ENCODE peak calls at places on chromosomes 3 and 15, in nine cellular contexts. One of them, this sample, is unnamed.

GRCh38 chr15:85649372-85649771 is 145.4 kb downstream of the KLHL25 start:
- DNase-seq in LoVo: no peak
- DNase-seq in stimulated activated CD4-positive, alpha-beta T cell treated with anti-CD3 and anti-CD28 coated beads, Interleukin-4, amount 100 ng/mL, for 4 hours: peak
- DNase-seq in ecto neural progenitor cell: no peak
- DNase-seq in activated T-helper 1 cell treated with anti-CD3 and anti-CD28 coated beads, Interleukin-12 subunit alpha, Interleukin-12 subunit beta, Interleukin-2, Interleukin-4 antibody, amounts not matched to agents 30 ng/mL and 10 ng/mL and 1 ng/mL, durations not matched to agents 14 hours and 24 hours and 36 hours: no peak
- DNase-seq in GDM1: no peak
- DNase-seq in sciatic nerve: no peak
- DNase-seq in lung microvascular endothelial cell: peak
- DNase-seq in NAMALWA: peak
- DNase-seq in this sample: no peak

GRCh38 chr3:177410734-177411133 is 213.5 kb upstream of the TBL1XR1 start:
- DNase-seq in GDM1: peak
- DNase-seq in LoVo: no peak
- DNase-seq in lung microvascular endothelial cell: peak
- DNase-seq in ecto neural progenitor cell: no peak
- DNase-seq in stimulated activated CD4-positive, alpha-beta T cell treated with anti-CD3 and anti-CD28 coated beads, Interleukin-4, amount 100 ng/mL, for 4 hours: no peak
- DNase-seq in NAMALWA: peak
- DNase-seq in sciatic nerve: no peak
- DNase-seq in activated T-helper 1 cell treated with anti-CD3 and anti-CD28 coated beads, Interleukin-12 subunit alpha, Interleukin-12 subunit beta, Interleukin-2, Interleukin-4 antibody, amounts not matched to agents 30 ng/mL and 10 ng/mL and 1 ng/mL, durations not matched to agents 14 hours and 24 hours and 36 hours: no peak
- DNase-seq in this sample: no peak

GRCh38 chr15:90318591-90318990 is 33.5 kb upstream of the ZNF774 start:
- DNase-seq in stimulated activated CD4-positive, alpha-beta T cell treated with anti-CD3 and anti-CD28 coated beads, Interleukin-4, amount 100 ng/mL, for 4 hours: no peak
- DNase-seq in lung microvascular endothelial cell: no peak
- DNase-seq in activated T-helper 1 cell treated with anti-CD3 and anti-CD28 coated beads, Interleukin-12 subunit alpha, Interleukin-12 subunit beta, Interleukin-2, Interleukin-4 antibody, amounts not matched to agents 30 ng/mL and 10 ng/mL and 1 ng/mL, durations not matched to agents 14 hours and 24 hours and 36 hours: no peak
- DNase-seq in ecto neural progenitor cell: no peak
- DNase-seq in NAMALWA: no peak
- DNase-seq in GDM1: no peak
- DNase-seq in LoVo: no peak
- DNase-seq in sciatic nerve: no peak
- DNase-seq in this sample: no peak

GRCh38 chr3:139355502-139355901 is 11.7 kb downstream of the MRPS22 start:
- DNase-seq in activated T-helper 1 cell treated with anti-CD3 and anti-CD28 coated beads, Interleukin-12 subunit alpha, Interleukin-12 subunit beta, Interleukin-2, Interleukin-4 antibody, amounts not matched to agents 30 ng/mL and 10 ng/mL and 1 ng/mL, durations not matched to agents 14 hours and 24 hours and 36 hours: no peak
- DNase-seq in ecto neural progenitor cell: no peak
- DNase-seq in sciatic nerve: no peak
- DNase-seq in NAMALWA: no peak
- DNase-seq in stimulated activated CD4-positive, alpha-beta T cell treated with anti-CD3 and anti-CD28 coated beads, Interleukin-4, amount 100 ng/mL, for 4 hours: no peak
- DNase-seq in GDM1: no peak
- DNase-seq in LoVo: no peak
- DNase-seq in lung microvascular endothelial cell: no peak
- DNase-seq in this sample: no peak

GRCh38 chr15:76341366-76342045 is 4.9 kb downstream of the ISL2 start:
- DNase-seq in NAMALWA: no peak
- DNase-seq in GDM1: no peak
- DNase-seq in lung microvascular endothelial cell: no peak
- DNase-seq in sciatic nerve: no peak
- DNase-seq in activated T-helper 1 cell treated with anti-CD3 and anti-CD28 coated beads, Interleukin-12 subunit alpha, Interleukin-12 subunit beta, Interleukin-2, Interleukin-4 antibody, amounts not matched to agents 30 ng/mL and 10 ng/mL and 1 ng/mL, durations not matched to agents 14 hours and 24 hours and 36 hours: no peak
- DNase-seq in LoVo: no peak
- DNase-seq in stimulated activated CD4-positive, alpha-beta T cell treated with anti-CD3 and anti-CD28 coated beads, Interleukin-4, amount 100 ng/mL, for 4 hours: no peak
- DNase-seq in ecto neural progenitor cell: peak
- DNase-seq in this sample: no peak

GRCh38 chr15:53721334-53722087 is 38.0 kb downstream of the WDR72 start:
- DNase-seq in sciatic nerve: no peak
- DNase-seq in lung microvascular endothelial cell: no peak
- DNase-seq in ecto neural progenitor cell: no peak
- DNase-seq in stimulated activated CD4-positive, alpha-beta T cell treated with anti-CD3 and anti-CD28 coated beads, Interleukin-4, amount 100 ng/mL, for 4 hours: no peak
- DNase-seq in NAMALWA: no peak
- DNase-seq in activated T-helper 1 cell treated with anti-CD3 and anti-CD28 coated beads, Interleukin-12 subunit alpha, Interleukin-12 subunit beta, Interleukin-2, Interleukin-4 antibody, amounts not matched to agents 30 ng/mL and 10 ng/mL and 1 ng/mL, durations not matched to agents 14 hours and 24 hours and 36 hours: no peak
- DNase-seq in LoVo: no peak
- DNase-seq in GDM1: no peak
- DNase-seq in this sample: no peak

GRCh38 chr3:155676252-155676981 is 68.5 kb downstream of the PLCH1 start:
- DNase-seq in sciatic nerve: no peak
- DNase-seq in GDM1: no peak
- DNase-seq in lung microvascular endothelial cell: no peak
- DNase-seq in activated T-helper 1 cell treated with anti-CD3 and anti-CD28 coated beads, Interleukin-12 subunit alpha, Interleukin-12 subunit beta, Interleukin-2, Interleukin-4 antibody, amounts not matched to agents 30 ng/mL and 10 ng/mL and 1 ng/mL, durations not matched to agents 14 hours and 24 hours and 36 hours: no peak
- DNase-seq in LoVo: no peak
- DNase-seq in NAMALWA: no peak
- DNase-seq in ecto neural progenitor cell: no peak
- DNase-seq in stimulated activated CD4-positive, alpha-beta T cell treated with anti-CD3 and anti-CD28 coated beads, Interleukin-4, amount 100 ng/mL, for 4 hours: no peak
- DNase-seq in this sample: peak

GRCh38 chr15:95113041-95113440 is 881.7 kb downstream of the MCTP2 start:
- DNase-seq in sciatic nerve: no peak
- DNase-seq in LoVo: no peak
- DNase-seq in activated T-helper 1 cell treated with anti-CD3 and anti-CD28 coated beads, Interleukin-12 subunit alpha, Interleukin-12 subunit beta, Interleukin-2, Interleukin-4 antibody, amounts not matched to agents 30 ng/mL and 10 ng/mL and 1 ng/mL, durations not matched to agents 14 hours and 24 hours and 36 hours: no peak
- DNase-seq in ecto neural progenitor cell: no peak
- DNase-seq in GDM1: no peak
- DNase-seq in lung microvascular endothelial cell: no peak
- DNase-seq in NAMALWA: no peak
- DNase-seq in stimulated activated CD4-positive, alpha-beta T cell treated with anti-CD3 and anti-CD28 coated beads, Interleukin-4, amount 100 ng/mL, for 4 hours: no peak
- DNase-seq in this sample: no peak

GRCh38 chr3:43053291-43053690 is 52.6 kb downstream of the POMGNT2 start:
- DNase-seq in activated T-helper 1 cell treated with anti-CD3 and anti-CD28 coated beads, Interleukin-12 subunit alpha, Interleukin-12 subunit beta, Interleukin-2, Interleukin-4 antibody, amounts not matched to agents 30 ng/mL and 10 ng/mL and 1 ng/mL, durations not matched to agents 14 hours and 24 hours and 36 hours: no peak
- DNase-seq in GDM1: no peak
- DNase-seq in sciatic nerve: no peak
- DNase-seq in stimulated activated CD4-positive, alpha-beta T cell treated with anti-CD3 and anti-CD28 coated beads, Interleukin-4, amount 100 ng/mL, for 4 hours: no peak
- DNase-seq in LoVo: no peak
- DNase-seq in ecto neural progenitor cell: no peak
- DNase-seq in NAMALWA: no peak
- DNase-seq in lung microvascular endothelial cell: no peak
- DNase-seq in this sample: no peak

GRCh38 chr3:197753263-197753662 is 3.6 kb downstream of the FYTTD1 start:
- DNase-seq in GDM1: no peak
- DNase-seq in LoVo: no peak
- DNase-seq in ecto neural progenitor cell: no peak
- DNase-seq in NAMALWA: peak
- DNase-seq in lung microvascular endothelial cell: peak
- DNase-seq in stimulated activated CD4-positive, alpha-beta T cell treated with anti-CD3 and anti-CD28 coated beads, Interleukin-4, amount 100 ng/mL, for 4 hours: no peak
- DNase-seq in sciatic nerve: no peak
- DNase-seq in activated T-helper 1 cell treated with anti-CD3 and anti-CD28 coated beads, Interleukin-12 subunit alpha, Interleukin-12 subunit beta, Interleukin-2, Interleukin-4 antibody, amounts not matched to agents 30 ng/mL and 10 ng/mL and 1 ng/mL, durations not matched to agents 14 hours and 24 hours and 36 hours: no peak
- DNase-seq in this sample: no peak

GRCh38 chr3:30311781-30312180 is 294.6 kb upstream of the TGFBR2 start:
- DNase-seq in LoVo: no peak
- DNase-seq in activated T-helper 1 cell treated with anti-CD3 and anti-CD28 coated beads, Interleukin-12 subunit alpha, Interleukin-12 subunit beta, Interleukin-2, Interleukin-4 antibody, amounts not matched to agents 30 ng/mL and 10 ng/mL and 1 ng/mL, durations not matched to agents 14 hours and 24 hours and 36 hours: no peak
- DNase-seq in sciatic nerve: no peak
- DNase-seq in GDM1: no peak
- DNase-seq in stimulated activated CD4-positive, alpha-beta T cell treated with anti-CD3 and anti-CD28 coated beads, Interleukin-4, amount 100 ng/mL, for 4 hours: no peak
- DNase-seq in ecto neural progenitor cell: no peak
- DNase-seq in lung microvascular endothelial cell: no peak
- DNase-seq in NAMALWA: no peak
- DNase-seq in this sample: no peak

GRCh38 chr15:60460931-60461330 is 18.0 kb downstream of the ICE2 start:
- DNase-seq in GDM1: no peak
- DNase-seq in activated T-helper 1 cell treated with anti-CD3 and anti-CD28 coated beads, Interleukin-12 subunit alpha, Interleukin-12 subunit beta, Interleukin-2, Interleukin-4 antibody, amounts not matched to agents 30 ng/mL and 10 ng/mL and 1 ng/mL, durations not matched to agents 14 hours and 24 hours and 36 hours: no peak
- DNase-seq in lung microvascular endothelial cell: no peak
- DNase-seq in NAMALWA: no peak
- DNase-seq in LoVo: no peak
- DNase-seq in ecto neural progenitor cell: no peak
- DNase-seq in sciatic nerve: no peak
- DNase-seq in stimulated activated CD4-positive, alpha-beta T cell treated with anti-CD3 and anti-CD28 coated beads, Interleukin-4, amount 100 ng/mL, for 4 hours: no peak
- DNase-seq in this sample: no peak

GRCh38 chr3:72520690-72521308 is 327.4 kb downstream of the SHQ1 start:
- DNase-seq in LoVo: peak
- DNase-seq in ecto neural progenitor cell: no peak
- DNase-seq in NAMALWA: no peak
- DNase-seq in activated T-helper 1 cell treated with anti-CD3 and anti-CD28 coated beads, Interleukin-12 subunit alpha, Interleukin-12 subunit beta, Interleukin-2, Interleukin-4 antibody, amounts not matched to agents 30 ng/mL and 10 ng/mL and 1 ng/mL, durations not matched to agents 14 hours and 24 hours and 36 hours: peak
- DNase-seq in sciatic nerve: no peak
- DNase-seq in stimulated activated CD4-positive, alpha-beta T cell treated with anti-CD3 and anti-CD28 coated beads, Interleukin-4, amount 100 ng/mL, for 4 hours: peak
- DNase-seq in GDM1: no peak
- DNase-seq in lung microvascular endothelial cell: no peak
- DNase-seq in this sample: no peak

GRCh38 chr3:69216981-69217380 is 94.6 kb upstream of the LMOD3 start:
- DNase-seq in ecto neural progenitor cell: no peak
- DNase-seq in sciatic nerve: no peak
- DNase-seq in stimulated activated CD4-positive, alpha-beta T cell treated with anti-CD3 and anti-CD28 coated beads, Interleukin-4, amount 100 ng/mL, for 4 hours: no peak
- DNase-seq in activated T-helper 1 cell treated with anti-CD3 and anti-CD28 coated beads, Interleukin-12 subunit alpha, Interleukin-12 subunit beta, Interleukin-2, Interleukin-4 antibody, amounts not matched to agents 30 ng/mL and 10 ng/mL and 1 ng/mL, durations not matched to agents 14 hours and 24 hours and 36 hours: no peak
- DNase-seq in NAMALWA: no peak
- DNase-seq in GDM1: no peak
- DNase-seq in LoVo: no peak
- DNase-seq in lung microvascular endothelial cell: peak
- DNase-seq in this sample: no peak

GRCh38 chr3:123327956-123328850 is 120.7 kb downstream of the ADCY5 start:
- DNase-seq in activated T-helper 1 cell treated with anti-CD3 and anti-CD28 coated beads, Interleukin-12 subunit alpha, Interleukin-12 subunit beta, Interleukin-2, Interleukin-4 antibody, amounts not matched to agents 30 ng/mL and 10 ng/mL and 1 ng/mL, durations not matched to agents 14 hours and 24 hours and 36 hours: no peak
- DNase-seq in sciatic nerve: no peak
- DNase-seq in stimulated activated CD4-positive, alpha-beta T cell treated with anti-CD3 and anti-CD28 coated beads, Interleukin-4, amount 100 ng/mL, for 4 hours: no peak
- DNase-seq in ecto neural progenitor cell: no peak
- DNase-seq in lung microvascular endothelial cell: no peak
- DNase-seq in GDM1: no peak
- DNase-seq in LoVo: no peak
- DNase-seq in NAMALWA: no peak
- DNase-seq in this sample: no peak

GRCh38 chr15:72220678-72221077 is 10.3 kb downstream of the PKM start:
- DNase-seq in sciatic nerve: no peak
- DNase-seq in lung microvascular endothelial cell: no peak
- DNase-seq in ecto neural progenitor cell: no peak
- DNase-seq in activated T-helper 1 cell treated with anti-CD3 and anti-CD28 coated beads, Interleukin-12 subunit alpha, Interleukin-12 subunit beta, Interleukin-2, Interleukin-4 antibody, amounts not matched to agents 30 ng/mL and 10 ng/mL and 1 ng/mL, durations not matched to agents 14 hours and 24 hours and 36 hours: no peak
- DNase-seq in GDM1: no peak
- DNase-seq in stimulated activated CD4-positive, alpha-beta T cell treated with anti-CD3 and anti-CD28 coated beads, Interleukin-4, amount 100 ng/mL, for 4 hours: no peak
- DNase-seq in LoVo: no peak
- DNase-seq in NAMALWA: no peak
- DNase-seq in this sample: no peak

GRCh38 chr3:23738946-23739345 is 66.8 kb upstream of the UBE2E1 start:
- DNase-seq in NAMALWA: no peak
- DNase-seq in sciatic nerve: no peak
- DNase-seq in lung microvascular endothelial cell: no peak
- DNase-seq in ecto neural progenitor cell: no peak
- DNase-seq in GDM1: no peak
- DNase-seq in LoVo: peak
- DNase-seq in activated T-helper 1 cell treated with anti-CD3 and anti-CD28 coated beads, Interleukin-12 subunit alpha, Interleukin-12 subunit beta, Interleukin-2, Interleukin-4 antibody, amounts not matched to agents 30 ng/mL and 10 ng/mL and 1 ng/mL, durations not matched to agents 14 hours and 24 hours and 36 hours: no peak
- DNase-seq in stimulated activated CD4-positive, alpha-beta T cell treated with anti-CD3 and anti-CD28 coated beads, Interleukin-4, amount 100 ng/mL, for 4 hours: no peak
- DNase-seq in this sample: no peak

GRCh38 chr3:153029350-153029749 is 132.7 kb upstream of the RAP2B start:
- DNase-seq in GDM1: no peak
- DNase-seq in LoVo: no peak
- DNase-seq in ecto neural progenitor cell: no peak
- DNase-seq in stimulated activated CD4-positive, alpha-beta T cell treated with anti-CD3 and anti-CD28 coated beads, Interleukin-4, amount 100 ng/mL, for 4 hours: no peak
- DNase-seq in NAMALWA: no peak
- DNase-seq in lung microvascular endothelial cell: no peak
- DNase-seq in activated T-helper 1 cell treated with anti-CD3 and anti-CD28 coated beads, Interleukin-12 subunit alpha, Interleukin-12 subunit beta, Interleukin-2, Interleukin-4 antibody, amounts not matched to agents 30 ng/mL and 10 ng/mL and 1 ng/mL, durations not matched to agents 14 hours and 24 hours and 36 hours: no peak
- DNase-seq in sciatic nerve: no peak
- DNase-seq in this sample: no peak

GRCh38 chr3:151584603-151585002 is 123.7 kb upstream of the IGSF10 start:
- DNase-seq in NAMALWA: peak
- DNase-seq in lung microvascular endothelial cell: peak
- DNase-seq in LoVo: no peak
- DNase-seq in stimulated activated CD4-positive, alpha-beta T cell treated with anti-CD3 and anti-CD28 coated beads, Interleukin-4, amount 100 ng/mL, for 4 hours: no peak
- DNase-seq in activated T-helper 1 cell treated with anti-CD3 and anti-CD28 coated beads, Interleukin-12 subunit alpha, Interleukin-12 subunit beta, Interleukin-2, Interleukin-4 antibody, amounts not matched to agents 30 ng/mL and 10 ng/mL and 1 ng/mL, durations not matched to agents 14 hours and 24 hours and 36 hours: no peak
- DNase-seq in GDM1: no peak
- DNase-seq in ecto neural progenitor cell: no peak
- DNase-seq in sciatic nerve: no peak
- DNase-seq in this sample: no peak

GRCh38 chr15:75227663-75228280 is 26.1 kb downstream of the C15orf39 start:
- DNase-seq in LoVo: no peak
- DNase-seq in activated T-helper 1 cell treated with anti-CD3 and anti-CD28 coated beads, Interleukin-12 subunit alpha, Interleukin-12 subunit beta, Interleukin-2, Interleukin-4 antibody, amounts not matched to agents 30 ng/mL and 10 ng/mL and 1 ng/mL, durations not matched to agents 14 hours and 24 hours and 36 hours: no peak
- DNase-seq in ecto neural progenitor cell: no peak
- DNase-seq in lung microvascular endothelial cell: no peak
- DNase-seq in sciatic nerve: no peak
- DNase-seq in GDM1: no peak
- DNase-seq in stimulated activated CD4-positive, alpha-beta T cell treated with anti-CD3 and anti-CD28 coated beads, Interleukin-4, amount 100 ng/mL, for 4 hours: no peak
- DNase-seq in NAMALWA: no peak
- DNase-seq in this sample: no peak

GRCh38 chr15:78058401-78058935 is 19.0 kb downstream of the TBC1D2B start:
- DNase-seq in activated T-helper 1 cell treated with anti-CD3 and anti-CD28 coated beads, Interleukin-12 subunit alpha, Interleukin-12 subunit beta, Interleukin-2, Interleukin-4 antibody, amounts not matched to agents 30 ng/mL and 10 ng/mL and 1 ng/mL, durations not matched to agents 14 hours and 24 hours and 36 hours: no peak
- DNase-seq in GDM1: no peak
- DNase-seq in sciatic nerve: no peak
- DNase-seq in stimulated activated CD4-positive, alpha-beta T cell treated with anti-CD3 and anti-CD28 coated beads, Interleukin-4, amount 100 ng/mL, for 4 hours: no peak
- DNase-seq in NAMALWA: no peak
- DNase-seq in lung microvascular endothelial cell: no peak
- DNase-seq in ecto neural progenitor cell: no peak
- DNase-seq in LoVo: no peak
- DNase-seq in this sample: no peak

GRCh38 chr3:182303169-182303568 is 490.1 kb upstream of the ATP11B start:
- DNase-seq in ecto neural progenitor cell: no peak
- DNase-seq in activated T-helper 1 cell treated with anti-CD3 and anti-CD28 coated beads, Interleukin-12 subunit alpha, Interleukin-12 subunit beta, Interleukin-2, Interleukin-4 antibody, amounts not matched to agents 30 ng/mL and 10 ng/mL and 1 ng/mL, durations not matched to agents 14 hours and 24 hours and 36 hours: no peak
- DNase-seq in NAMALWA: no peak
- DNase-seq in lung microvascular endothelial cell: no peak
- DNase-seq in stimulated activated CD4-positive, alpha-beta T cell treated with anti-CD3 and anti-CD28 coated beads, Interleukin-4, amount 100 ng/mL, for 4 hours: no peak
- DNase-seq in LoVo: no peak
- DNase-seq in sciatic nerve: no peak
- DNase-seq in GDM1: no peak
- DNase-seq in this sample: peak

GRCh38 chr3:133097214-133097613 is 59.0 kb downstream of the TMEM108 start:
- DNase-seq in lung microvascular endothelial cell: no peak
- DNase-seq in GDM1: no peak
- DNase-seq in NAMALWA: no peak
- DNase-seq in LoVo: no peak
- DNase-seq in sciatic nerve: no peak
- DNase-seq in stimulated activated CD4-positive, alpha-beta T cell treated with anti-CD3 and anti-CD28 coated beads, Interleukin-4, amount 100 ng/mL, for 4 hours: no peak
- DNase-seq in ecto neural progenitor cell: no peak
- DNase-seq in activated T-helper 1 cell treated with anti-CD3 and anti-CD28 coated beads, Interleukin-12 subunit alpha, Interleukin-12 subunit beta, Interleukin-2, Interleukin-4 antibody, amounts not matched to agents 30 ng/mL and 10 ng/mL and 1 ng/mL, durations not matched to agents 14 hours and 24 hours and 36 hours: no peak
- DNase-seq in this sample: no peak

GRCh38 chr3:123028233-123028828 is 768 bp upstream of the SEMA5B start:
- DNase-seq in NAMALWA: peak
- DNase-seq in activated T-helper 1 cell treated with anti-CD3 and anti-CD28 coated beads, Interleukin-12 subunit alpha, Interleukin-12 subunit beta, Interleukin-2, Interleukin-4 antibody, amounts not matched to agents 30 ng/mL and 10 ng/mL and 1 ng/mL, durations not matched to agents 14 hours and 24 hours and 36 hours: no peak
- DNase-seq in ecto neural progenitor cell: no peak
- DNase-seq in lung microvascular endothelial cell: peak
- DNase-seq in sciatic nerve: peak
- DNase-seq in LoVo: peak
- DNase-seq in GDM1: peak
- DNase-seq in stimulated activated CD4-positive, alpha-beta T cell treated with anti-CD3 and anti-CD28 coated beads, Interleukin-4, amount 100 ng/mL, for 4 hours: no peak
- DNase-seq in this sample: peak

GRCh38 chr3:119558528-119559339 is 680 bp downstream of the CD80 start:
- DNase-seq in GDM1: no peak
- DNase-seq in ecto neural progenitor cell: no peak
- DNase-seq in sciatic nerve: no peak
- DNase-seq in stimulated activated CD4-positive, alpha-beta T cell treated with anti-CD3 and anti-CD28 coated beads, Interleukin-4, amount 100 ng/mL, for 4 hours: no peak
- DNase-seq in activated T-helper 1 cell treated with anti-CD3 and anti-CD28 coated beads, Interleukin-12 subunit alpha, Interleukin-12 subunit beta, Interleukin-2, Interleukin-4 antibody, amounts not matched to agents 30 ng/mL and 10 ng/mL and 1 ng/mL, durations not matched to agents 14 hours and 24 hours and 36 hours: no peak
- DNase-seq in LoVo: no peak
- DNase-seq in NAMALWA: peak
- DNase-seq in lung microvascular endothelial cell: no peak
- DNase-seq in this sample: no peak

GRCh38 chr3:138801792-138802191 is 32.9 kb downstream of the PIK3CB start:
- DNase-seq in sciatic nerve: no peak
- DNase-seq in LoVo: no peak
- DNase-seq in NAMALWA: no peak
- DNase-seq in stimulated activated CD4-positive, alpha-beta T cell treated with anti-CD3 and anti-CD28 coated beads, Interleukin-4, amount 100 ng/mL, for 4 hours: no peak
- DNase-seq in GDM1: no peak
- DNase-seq in activated T-helper 1 cell treated with anti-CD3 and anti-CD28 coated beads, Interleukin-12 subunit alpha, Interleukin-12 subunit beta, Interleukin-2, Interleukin-4 antibody, amounts not matched to agents 30 ng/mL and 10 ng/mL and 1 ng/mL, durations not matched to agents 14 hours and 24 hours and 36 hours: no peak
- DNase-seq in lung microvascular endothelial cell: no peak
- DNase-seq in ecto neural progenitor cell: no peak
- DNase-seq in this sample: no peak

GRCh38 chr3:98058244-98058960 is 23.3 kb upstream of the GABRR3 start:
- DNase-seq in LoVo: no peak
- DNase-seq in stimulated activated CD4-positive, alpha-beta T cell treated with anti-CD3 and anti-CD28 coated beads, Interleukin-4, amount 100 ng/mL, for 4 hours: no peak
- DNase-seq in NAMALWA: no peak
- DNase-seq in lung microvascular endothelial cell: no peak
- DNase-seq in activated T-helper 1 cell treated with anti-CD3 and anti-CD28 coated beads, Interleukin-12 subunit alpha, Interleukin-12 subunit beta, Interleukin-2, Interleukin-4 antibody, amounts not matched to agents 30 ng/mL and 10 ng/mL and 1 ng/mL, durations not matched to agents 14 hours and 24 hours and 36 hours: no peak
- DNase-seq in sciatic nerve: no peak
- DNase-seq in ecto neural progenitor cell: no peak
- DNase-seq in GDM1: no peak
- DNase-seq in this sample: no peak

GRCh38 chr15:100879046-100879445 is 585 bp upstream of the ALDH1A3 start:
- DNase-seq in GDM1: no peak
- DNase-seq in sciatic nerve: peak
- DNase-seq in stimulated activated CD4-positive, alpha-beta T cell treated with anti-CD3 and anti-CD28 coated beads, Interleukin-4, amount 100 ng/mL, for 4 hours: no peak
- DNase-seq in LoVo: peak
- DNase-seq in ecto neural progenitor cell: peak
- DNase-seq in activated T-helper 1 cell treated with anti-CD3 and anti-CD28 coated beads, Interleukin-12 subunit alpha, Interleukin-12 subunit beta, Interleukin-2, Interleukin-4 antibody, amounts not matched to agents 30 ng/mL and 10 ng/mL and 1 ng/mL, durations not matched to agents 14 hours and 24 hours and 36 hours: no peak
- DNase-seq in NAMALWA: no peak
- DNase-seq in lung microvascular endothelial cell: peak
- DNase-seq in this sample: no peak

GRCh38 chr3:187954486-187955075 is 199.4 kb upstream of the LPP start:
- DNase-seq in ecto neural progenitor cell: no peak
- DNase-seq in GDM1: no peak
- DNase-seq in NAMALWA: no peak
- DNase-seq in sciatic nerve: no peak
- DNase-seq in stimulated activated CD4-positive, alpha-beta T cell treated with anti-CD3 and anti-CD28 coated beads, Interleukin-4, amount 100 ng/mL, for 4 hours: no peak
- DNase-seq in lung microvascular endothelial cell: no peak
- DNase-seq in activated T-helper 1 cell treated with anti-CD3 and anti-CD28 coated beads, Interleukin-12 subunit alpha, Interleukin-12 subunit beta, Interleukin-2, Interleukin-4 antibody, amounts not matched to agents 30 ng/mL and 10 ng/mL and 1 ng/mL, durations not matched to agents 14 hours and 24 hours and 36 hours: no peak
- DNase-seq in LoVo: no peak
- DNase-seq in this sample: no peak

GRCh38 chr3:104952160-104952559 is 414.5 kb upstream of the ALCAM start:
- DNase-seq in LoVo: no peak
- DNase-seq in lung microvascular endothelial cell: peak
- DNase-seq in GDM1: no peak
- DNase-seq in sciatic nerve: no peak
- DNase-seq in ecto neural progenitor cell: no peak
- DNase-seq in activated T-helper 1 cell treated with anti-CD3 and anti-CD28 coated beads, Interleukin-12 subunit alpha, Interleukin-12 subunit beta, Interleukin-2, Interleukin-4 antibody, amounts not matched to agents 30 ng/mL and 10 ng/mL and 1 ng/mL, durations not matched to agents 14 hours and 24 hours and 36 hours: no peak
- DNase-seq in NAMALWA: no peak
- DNase-seq in stimulated activated CD4-positive, alpha-beta T cell treated with anti-CD3 and anti-CD28 coated beads, Interleukin-4, amount 100 ng/mL, for 4 hours: no peak
- DNase-seq in this sample: no peak